ENCODE peak calls at places on chromosomes 16 and 17, in four cellular contexts. J, I, F and S are unnamed samples.
A peak's percentile ranks its signal among the peaks of the same experiment; 100 is the strongest.

GRCh38 chr17:68600123-68600880 is 865 bp downstream of the FAM20A start:
- DNase-seq in I (no peak), F (peak; percentile 59), J (no peak), S (no peak)

GRCh38 chr17:32929288-32929574 is 1.3 kb downstream of the TMEM98 start:
- DNase-seq in F (peak; percentile 34), J (no peak), I (no peak), S (no peak)

GRCh38 chr17:54745239-54745638 is 155.4 kb upstream of the TOM1L1 start:
- DNase-seq in I (no peak), J (no peak), F (no peak), S (no peak)

GRCh38 chr17:37492167-37492566 is 2.5 kb downstream of the DUSP14 start:
- DNase-seq in I (no peak), F (peak; percentile 20), J (no peak), S (no peak)

GRCh38 chr17:21286066-21286770 is 1.7 kb downstream of the MAP2K3 start:
- DNase-seq in J (no peak), F (peak; percentile 99), I (no peak), S (peak; percentile 99)

GRCh38 chr16:55835578-55835977 is 2.7 kb upstream of the CES1 start:
- DNase-seq in I (no peak), J (no peak), F (no peak), S (peak; percentile 66)

GRCh38 chr16:8634991-8635736 is 13.7 kb downstream of the METTL22 start:
- DNase-seq in I (no peak), F (peak; percentile 58), J (no peak), S (no peak)

GRCh38 chr16:53896711-53897110 is 192.8 kb downstream of the FTO start:
- DNase-seq in J (no peak), F (no peak), I (no peak), S (no peak)

GRCh38 chr16:72023962-72024361 is 15.4 kb downstream of the DHODH start:
- DNase-seq in I (no peak), F (no peak), J (no peak), S (no peak)

GRCh38 chr16:3004319-3004718 is 8.4 kb upstream of the CLDN9 start:
- DNase-seq in F (peak; percentile 67), I (no peak), J (no peak), S (no peak)

GRCh38 chr16:12455287-12455798 is 348.3 kb downstream of the CPPED1 start:
- DNase-seq in J (no peak), F (peak; percentile 77), I (no peak), S (no peak)

GRCh38 chr16:81708459-81709368 is 70.4 kb upstream of the PLCG2 start:
- DNase-seq in I (no peak), J (no peak), F (no peak), S (no peak)